ENCODE peak calls at places on chromosome 3, in four cellular contexts. One of them, this sample, is unnamed.

GRCh38 chr3:133413166-133414020 is 13.5 kb downstream of the BFSP2 start:
- DNase-seq in GM23338: no peak
- DNase-seq in PC-3: no peak
- DNase-seq in DND-41: no peak
- DNase-seq in this sample: no peak

GRCh38 chr3:88009066-88009465 is 49.7 kb downstream of the CGGBP1 start:
- DNase-seq in GM23338: no peak
- DNase-seq in PC-3: no peak
- DNase-seq in DND-41: no peak
- DNase-seq in this sample: no peak

GRCh38 chr3:129558076-129558771 is 15.2 kb downstream of the H1-8 start:
- DNase-seq in DND-41: no peak
- DNase-seq in GM23338: no peak
- DNase-seq in PC-3: no peak
- DNase-seq in this sample: no peak

GRCh38 chr3:134409041-134409440 is 34.8 kb upstream of the AMOTL2 start:
- DNase-seq in PC-3: no peak
- DNase-seq in GM23338: no peak
- DNase-seq in DND-41: no peak
- DNase-seq in this sample: no peak

GRCh38 chr3:94305835-94306685 is 243.2 kb downstream of the NSUN3 start:
- DNase-seq in DND-41: no peak
- DNase-seq in PC-3: no peak
- DNase-seq in GM23338: peak
- DNase-seq in this sample: no peak

GRCh38 chr3:172046268-172046915 is 7.0 kb downstream of the FNDC3B start:
- DNase-seq in DND-41: no peak
- DNase-seq in PC-3: peak
- DNase-seq in GM23338: no peak
- DNase-seq in this sample: no peak

GRCh38 chr3:187551419-187551818 is 118.8 kb downstream of the SST start:
- DNase-seq in PC-3: no peak
- DNase-seq in DND-41: no peak
- DNase-seq in GM23338: no peak
- DNase-seq in this sample: no peak

GRCh38 chr3:184082465-184082864 is 14.4 kb upstream of the HTR3E start:
- DNase-seq in DND-41: no peak
- DNase-seq in GM23338: no peak
- DNase-seq in PC-3: no peak
- DNase-seq in this sample: no peak

GRCh38 chr3:24622138-24622537 is 127.5 kb upstream of the THRB start:
- DNase-seq in GM23338: no peak
- DNase-seq in DND-41: no peak
- DNase-seq in PC-3: peak
- DNase-seq in this sample: no peak

GRCh38 chr3:159005148-159005547 is 203.3 kb downstream of the MFSD1 start:
- DNase-seq in DND-41: no peak
- DNase-seq in GM23338: no peak
- DNase-seq in PC-3: no peak
- DNase-seq in this sample: no peak

GRCh38 chr3:8959683-8960082 is 3.6 kb downstream of the RAD18 start:
- DNase-seq in GM23338: no peak
- DNase-seq in DND-41: no peak
- DNase-seq in PC-3: no peak
- DNase-seq in this sample: no peak

GRCh38 chr3:127589600-127590281 is 792 bp downstream of the TPRA1 start:
- DNase-seq in DND-41: peak
- DNase-seq in PC-3: peak
- DNase-seq in GM23338: no peak
- DNase-seq in this sample: peak

DNA sequence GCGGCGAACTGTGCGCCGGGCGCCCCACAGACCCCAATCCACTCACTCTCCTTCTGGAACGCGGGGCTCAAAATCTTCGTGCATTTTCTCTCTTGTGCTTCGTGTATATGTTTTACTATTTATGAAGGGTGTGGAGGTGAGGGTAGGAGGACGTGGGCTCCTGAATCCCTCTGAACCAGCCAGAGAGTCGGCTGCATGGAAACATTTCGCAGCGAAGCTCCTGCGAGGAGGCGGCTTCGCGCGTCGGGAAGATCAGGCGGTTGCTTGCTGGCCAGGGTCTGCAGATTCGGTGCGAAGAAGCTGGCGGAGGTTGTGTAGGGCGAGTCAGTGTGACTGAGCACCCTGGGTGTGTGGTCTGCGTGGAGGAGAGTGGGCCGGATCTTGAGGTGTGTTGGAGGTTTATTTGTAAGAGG is 1.1 kb downstream of the CNTN4 start:
- DNase-seq in GM23338: peak
- DNase-seq in PC-3: no peak
- DNase-seq in DND-41: no peak
- DNase-seq in this sample: no peak
- TF ChIP-seq EZH2 in GM23338: peak
- TF ChIP-seq EZH2 in PC-3: no peak
- TF ChIP-seq EZH2 in DND-41: no peak
- TF ChIP-seq EZH2 in this sample: no peak

GRCh38 chr3:194140520-194141414 is 4.8 kb downstream of the HES1 start:
- DNase-seq in DND-41: peak
- DNase-seq in PC-3: peak
- DNase-seq in GM23338: peak
- DNase-seq in this sample: no peak

GRCh38 chr3:194139977-194140351 is 4.0 kb downstream of the HES1 start:
- DNase-seq in DND-41: no peak
- DNase-seq in GM23338: no peak
- DNase-seq in PC-3: peak
- DNase-seq in this sample: no peak

GRCh38 chr3:194138098-194138474 is 2.1 kb downstream of the HES1 start:
- DNase-seq in DND-41: no peak
- DNase-seq in GM23338: no peak
- DNase-seq in PC-3: no peak
- DNase-seq in this sample: no peak

GRCh38 chr3:194138732-194139084 is 2.8 kb downstream of the HES1 start:
- DNase-seq in PC-3: no peak
- DNase-seq in DND-41: no peak
- DNase-seq in GM23338: no peak
- DNase-seq in this sample: no peak

DNA sequence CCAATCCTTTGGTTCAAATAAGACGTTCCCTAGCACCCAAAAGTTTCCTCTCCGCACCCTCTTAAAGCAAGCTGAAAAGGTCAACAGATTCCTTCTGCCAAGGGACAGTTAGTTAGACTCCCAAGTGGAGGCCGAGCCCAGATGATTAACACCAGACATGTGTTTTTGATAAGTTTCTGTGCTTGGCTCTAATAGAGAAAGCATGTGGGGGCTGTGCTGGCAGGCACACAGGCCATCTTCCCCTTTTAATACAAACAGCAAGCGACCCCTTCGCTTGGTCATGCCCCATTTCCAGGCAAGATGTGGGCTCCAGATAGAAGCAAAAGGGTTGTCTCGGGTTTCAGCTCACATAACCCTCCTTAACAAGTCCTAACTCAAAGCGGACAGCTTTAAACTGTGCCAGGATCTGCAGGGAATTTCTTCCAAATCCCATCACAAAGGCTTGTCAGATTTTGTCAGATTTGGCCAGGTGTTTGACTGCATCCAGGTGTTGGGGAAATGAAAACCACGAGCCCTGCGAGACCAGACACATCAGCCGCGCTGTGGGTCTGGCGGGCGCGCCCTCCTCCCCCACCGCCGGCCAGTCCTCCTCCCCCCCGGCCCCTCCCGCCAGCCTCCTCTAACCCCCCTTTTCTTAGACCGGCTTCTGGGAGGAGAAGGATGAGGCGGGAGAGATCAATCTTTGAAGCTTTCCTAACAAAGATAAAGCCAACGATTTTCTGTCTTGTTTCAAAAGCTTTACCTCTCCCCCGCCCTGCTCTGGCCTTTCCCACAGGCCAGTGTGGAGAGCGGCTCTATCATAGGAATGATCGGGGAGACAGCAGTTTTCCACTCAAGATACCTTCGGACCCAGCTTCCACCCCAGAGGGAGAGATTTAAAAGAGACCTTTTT is 3.4 kb downstream of the HES1 start:
- DNase-seq in DND-41: peak
- DNase-seq in PC-3: peak
- DNase-seq in GM23338: peak
- DNase-seq in this sample: peak
- TF ChIP-seq EZH2 in DND-41: no peak
- TF ChIP-seq EZH2 in PC-3: no peak
- TF ChIP-seq EZH2 in GM23338: no peak
- TF ChIP-seq EZH2 in this sample: no peak

DNA sequence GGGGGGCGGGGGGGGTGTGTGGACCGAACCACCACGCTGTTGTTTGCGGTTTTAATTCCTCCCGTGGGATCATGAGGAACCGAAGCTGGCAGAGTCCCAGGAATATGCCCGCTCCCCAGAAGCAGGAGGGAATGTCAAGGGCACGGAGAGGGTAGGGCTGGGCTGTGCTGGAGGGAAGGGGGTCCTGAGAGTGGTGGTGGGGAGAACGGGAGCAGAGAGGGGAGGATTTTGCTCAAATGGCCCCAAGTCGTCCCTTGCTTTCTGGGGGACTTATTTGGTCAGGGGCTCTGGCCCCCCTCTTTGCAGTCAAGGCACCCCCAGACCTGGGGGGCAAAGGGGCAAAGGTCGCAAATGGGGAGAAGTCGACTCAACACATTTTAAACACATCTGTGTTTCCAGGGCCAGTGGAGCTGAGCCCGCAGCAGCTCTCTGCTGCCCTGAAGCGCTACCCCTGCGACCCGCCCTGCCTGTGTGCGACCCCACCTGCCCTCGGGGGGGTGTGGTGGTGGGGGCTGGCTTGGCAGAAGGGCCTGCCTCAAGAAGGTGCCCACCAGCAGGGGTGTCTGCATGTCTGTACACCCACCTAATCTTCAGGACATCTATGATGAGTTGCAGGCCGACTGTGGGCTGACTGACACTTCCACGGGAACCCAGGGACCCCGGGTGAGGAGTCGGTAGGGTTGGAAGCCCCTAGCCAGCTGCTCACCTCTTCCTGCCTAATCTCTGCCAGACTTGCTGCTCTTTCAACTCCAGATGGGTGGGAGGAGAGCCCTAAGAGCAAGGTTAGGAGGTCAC is 602 bp upstream of the ATP2B2 start:
- DNase-seq in GM23338: no peak
- DNase-seq in PC-3: no peak
- DNase-seq in DND-41: no peak
- DNase-seq in this sample: no peak
- TF ChIP-seq EZH2 in GM23338: no peak
- TF ChIP-seq EZH2 in PC-3: no peak
- TF ChIP-seq EZH2 in DND-41: no peak
- TF ChIP-seq EZH2 in this sample: no peak

DNA sequence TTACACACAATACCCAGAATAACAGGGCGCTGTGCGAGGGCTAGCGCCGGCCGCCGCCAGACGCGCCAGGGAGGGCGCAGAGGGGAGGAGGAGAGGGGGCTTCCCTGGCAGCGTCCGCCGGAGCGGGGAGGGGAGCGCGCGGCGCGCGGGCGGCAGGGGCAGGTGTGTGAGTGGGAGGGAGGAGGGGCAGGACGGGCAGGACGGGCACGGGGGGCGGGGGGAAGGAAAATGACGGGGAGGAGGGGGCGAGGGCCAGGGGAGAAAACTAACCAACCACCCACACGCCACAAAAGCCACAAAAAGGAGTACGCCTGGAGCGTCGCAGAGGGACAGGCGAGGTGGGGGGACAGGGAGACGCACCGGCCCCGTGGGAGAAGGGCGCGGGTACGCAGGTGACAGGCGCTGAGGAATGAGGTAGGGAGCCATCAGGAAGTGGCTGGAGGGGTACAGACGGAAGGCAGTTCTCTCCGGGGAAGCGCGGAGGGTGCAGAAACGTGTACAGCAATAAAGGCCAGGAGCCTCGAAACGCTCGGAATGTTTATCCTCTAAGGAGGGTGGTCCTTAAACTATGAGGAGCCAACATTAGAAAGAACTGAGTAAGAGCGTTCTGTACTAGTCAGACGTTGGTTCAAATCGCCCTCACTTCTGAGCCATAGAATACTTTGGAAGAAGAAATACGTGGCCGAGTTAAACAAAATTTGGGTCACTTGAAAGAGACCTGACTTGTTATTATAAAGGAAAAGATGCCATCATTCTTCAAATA is 683 bp upstream of the SATB1 start:
- DNase-seq in PC-3: peak
- DNase-seq in DND-41: peak
- DNase-seq in GM23338: peak
- DNase-seq in this sample: no peak
- TF ChIP-seq EZH2 in PC-3: no peak
- TF ChIP-seq EZH2 in DND-41: no peak
- TF ChIP-seq EZH2 in GM23338: no peak
- TF ChIP-seq EZH2 in this sample: no peak

GRCh38 chr3:138797508-138798038 is 37.2 kb downstream of the PIK3CB start:
- DNase-seq in PC-3: no peak
- DNase-seq in GM23338: no peak
- DNase-seq in DND-41: no peak
- DNase-seq in this sample: no peak
- TF ChIP-seq EZH2 in PC-3: no peak
- TF ChIP-seq EZH2 in GM23338: no peak
- TF ChIP-seq EZH2 in DND-41: no peak
- TF ChIP-seq EZH2 in this sample: no peak

DNA sequence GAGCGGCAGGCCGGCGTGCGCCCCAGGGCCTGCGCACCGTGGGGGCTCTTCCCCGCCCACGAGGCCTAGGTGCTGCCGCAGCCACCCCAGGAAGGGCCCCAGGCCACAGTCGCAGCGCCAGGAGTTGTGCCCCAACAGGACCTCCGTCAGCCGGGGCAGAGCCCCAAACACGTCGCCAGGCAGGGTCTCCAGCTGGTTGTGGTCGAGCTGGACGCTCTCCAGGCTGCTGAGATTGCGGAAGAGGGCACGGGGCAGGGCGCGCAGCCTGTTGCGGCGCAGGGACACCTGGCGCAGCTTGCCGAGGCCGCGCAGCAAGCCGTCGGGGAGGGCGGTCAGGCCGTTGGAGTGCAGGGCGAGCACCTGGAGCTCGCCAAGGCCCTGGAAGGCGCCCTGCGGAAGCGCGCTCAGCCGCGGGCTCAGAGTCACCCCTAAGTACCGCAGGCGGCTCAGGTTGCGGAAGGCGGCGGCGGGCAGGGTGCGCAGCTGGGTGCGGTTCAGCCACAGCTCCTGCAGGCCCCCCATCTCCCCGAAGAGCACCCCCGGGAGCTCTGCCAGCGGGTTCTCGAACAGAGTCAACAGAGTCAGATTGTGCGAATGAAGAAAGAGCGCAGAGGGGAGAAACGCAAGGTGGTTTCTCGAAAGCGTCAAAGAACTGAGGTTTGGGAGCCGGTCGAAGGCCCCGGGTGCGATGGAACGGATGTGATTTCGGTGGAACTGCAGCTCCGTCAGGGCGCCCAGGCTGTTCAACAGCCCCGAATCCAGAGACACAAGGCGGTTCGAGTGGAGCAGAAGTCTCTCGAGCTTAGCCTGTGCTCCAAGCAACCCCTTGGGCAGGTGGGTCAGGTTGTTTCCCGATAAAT is 1.9 kb downstream of the GP5 start:
- DNase-seq in GM23338: peak
- DNase-seq in PC-3: no peak
- DNase-seq in DND-41: peak
- DNase-seq in this sample: no peak
- TF ChIP-seq EZH2 in GM23338: no peak
- TF ChIP-seq EZH2 in PC-3: no peak
- TF ChIP-seq EZH2 in DND-41: no peak
- TF ChIP-seq EZH2 in this sample: no peak